ENCODE peak calls at places on chromosomes 4 and X, in eight cellular contexts. One of them, this sample, is unnamed. For H3K4me1 and H3K36me3, the result is how much of the 10 kb centered on the place peaks cover.

GRCh38 chr4:108941914-108942379 is 179.1 kb upstream of the ETNPPL start:
- DNase-seq in HCT116: no peak
- DNase-seq in stomach: no peak
- DNase-seq in aorta: no peak
- DNase-seq in mesendoderm: no peak
- DNase-seq in fibroblast of lung: no peak
- DNase-seq in tibial nerve: no peak
- DNase-seq in cardiac muscle cell: no peak
- DNase-seq in this sample: no peak

GRCh38 chr4:143337600-143338287 is 1.1 kb downstream of the GAB1 start:
- DNase-seq in HCT116: no peak
- DNase-seq in stomach: peak
- DNase-seq in aorta: peak
- DNase-seq in mesendoderm: peak
- DNase-seq in fibroblast of lung: peak
- DNase-seq in tibial nerve: peak
- DNase-seq in cardiac muscle cell: peak
- DNase-seq in this sample: peak

GRCh38 chr4:176492648-176493302 is 173.0 kb downstream of the SPCS3 start:
- DNase-seq in HCT116: no peak
- DNase-seq in stomach: no peak
- DNase-seq in aorta: no peak
- DNase-seq in mesendoderm: no peak
- DNase-seq in fibroblast of lung: peak
- DNase-seq in tibial nerve: no peak
- DNase-seq in cardiac muscle cell: peak
- DNase-seq in this sample: no peak

GRCh38 chr4:25567253-25567652 is 88.4 kb upstream of the SLC34A2 start:
- DNase-seq in HCT116: no peak
- DNase-seq in stomach: no peak
- DNase-seq in aorta: no peak
- DNase-seq in mesendoderm: peak
- DNase-seq in fibroblast of lung: no peak
- DNase-seq in tibial nerve: no peak
- DNase-seq in cardiac muscle cell: no peak
- DNase-seq in this sample: no peak

GRCh38 chr4:179278647-179279046 is 1836.4 kb upstream of the AGA start:
- DNase-seq in HCT116: no peak
- DNase-seq in stomach: no peak
- DNase-seq in aorta: no peak
- DNase-seq in mesendoderm: no peak
- DNase-seq in fibroblast of lung: no peak
- DNase-seq in tibial nerve: no peak
- DNase-seq in cardiac muscle cell: no peak
- DNase-seq in this sample: no peak

GRCh38 chrX:71998836-71999509 is 88.3 kb downstream of the NHSL2 start:
- DNase-seq in HCT116: peak
- DNase-seq in stomach: peak
- DNase-seq in aorta: no peak
- DNase-seq in mesendoderm: peak
- DNase-seq in fibroblast of lung: no peak
- DNase-seq in tibial nerve: peak
- DNase-seq in cardiac muscle cell: peak
- DNase-seq in this sample: no peak

GRCh38 chr4:27714073-27714472 is 853.4 kb downstream of the STIM2 start:
- DNase-seq in HCT116: no peak
- DNase-seq in stomach: no peak
- DNase-seq in aorta: no peak
- DNase-seq in mesendoderm: no peak
- DNase-seq in fibroblast of lung: peak
- DNase-seq in tibial nerve: no peak
- DNase-seq in cardiac muscle cell: no peak
- DNase-seq in this sample: no peak

GRCh38 chrX:7690842-7691241 is 152.1 kb upstream of the VCX start:
- DNase-seq in HCT116: no peak
- DNase-seq in stomach: no peak
- DNase-seq in aorta: no peak
- DNase-seq in mesendoderm: peak
- DNase-seq in fibroblast of lung: no peak
- DNase-seq in tibial nerve: no peak
- DNase-seq in cardiac muscle cell: no peak
- DNase-seq in this sample: no peak

GRCh38 chr4:106384878-106385277 is 16.3 kb upstream of the GIMD1 start:
- DNase-seq in HCT116: no peak
- DNase-seq in stomach: no peak
- DNase-seq in aorta: no peak
- DNase-seq in mesendoderm: no peak
- DNase-seq in fibroblast of lung: no peak
- DNase-seq in tibial nerve: no peak
- DNase-seq in cardiac muscle cell: no peak
- DNase-seq in this sample: no peak

GRCh38 chr4:182144621-182145359 is 98.4 kb upstream of the TENM3 start:
- DNase-seq in HCT116: no peak
- DNase-seq in stomach: no peak
- DNase-seq in aorta: peak
- DNase-seq in mesendoderm: peak
- DNase-seq in fibroblast of lung: no peak
- DNase-seq in tibial nerve: no peak
- DNase-seq in cardiac muscle cell: no peak
- DNase-seq in this sample: no peak

GRCh38 chr4:119823891-119824290 is 195.3 kb upstream of the PDE5A start:
- DNase-seq in HCT116: no peak
- DNase-seq in stomach: no peak
- DNase-seq in aorta: no peak
- DNase-seq in mesendoderm: no peak
- DNase-seq in fibroblast of lung: no peak
- DNase-seq in tibial nerve: no peak
- DNase-seq in cardiac muscle cell: no peak
- DNase-seq in this sample: no peak

GRCh38 chr4:120517966-120518365 is 404.6 kb downstream of the PRDM5 start:
- DNase-seq in HCT116: peak
- DNase-seq in stomach: no peak
- DNase-seq in aorta: no peak
- DNase-seq in mesendoderm: peak
- DNase-seq in fibroblast of lung: peak
- DNase-seq in tibial nerve: peak
- DNase-seq in cardiac muscle cell: peak
- DNase-seq in this sample: no peak

GRCh38 chrX:104318330-104319009 is 63.7 kb upstream of the ESX1 start:
- DNase-seq in HCT116: peak
- DNase-seq in stomach: peak
- DNase-seq in aorta: no peak
- DNase-seq in mesendoderm: peak
- DNase-seq in fibroblast of lung: peak
- DNase-seq in tibial nerve: no peak
- DNase-seq in cardiac muscle cell: peak
- DNase-seq in this sample: no peak

GRCh38 chr4:54678826-54679225 is 21.1 kb downstream of the KIT start:
- DNase-seq in HCT116: no peak
- DNase-seq in stomach: no peak
- DNase-seq in aorta: no peak
- DNase-seq in mesendoderm: no peak
- DNase-seq in fibroblast of lung: no peak
- DNase-seq in tibial nerve: no peak
- DNase-seq in cardiac muscle cell: no peak
- DNase-seq in this sample: no peak
- H3K4me1 ChIP-seq in HCT116: under half
- H3K4me1 ChIP-seq in stomach: under half
- H3K4me1 ChIP-seq in aorta: under half
- H3K4me1 ChIP-seq in mesendoderm: under half
- H3K4me1 ChIP-seq in fibroblast of lung: under half
- H3K4me1 ChIP-seq in tibial nerve: under half
- H3K4me1 ChIP-seq in cardiac muscle cell: under half
- H3K4me1 ChIP-seq in this sample: under half

GRCh38 chrX:9591496-9591895 is 126.6 kb downstream of the TBL1X start:
- DNase-seq in HCT116: no peak
- DNase-seq in stomach: no peak
- DNase-seq in aorta: no peak
- DNase-seq in mesendoderm: no peak
- DNase-seq in fibroblast of lung: no peak
- DNase-seq in tibial nerve: no peak
- DNase-seq in cardiac muscle cell: no peak
- DNase-seq in this sample: no peak

GRCh38 chrX:9596837-9597236 is 132.0 kb downstream of the TBL1X start:
- DNase-seq in HCT116: no peak
- DNase-seq in stomach: no peak
- DNase-seq in aorta: no peak
- DNase-seq in mesendoderm: no peak
- DNase-seq in fibroblast of lung: no peak
- DNase-seq in tibial nerve: no peak
- DNase-seq in cardiac muscle cell: no peak
- DNase-seq in this sample: no peak

GRCh38 chrX:9595131-9595530 is 130.3 kb downstream of the TBL1X start:
- DNase-seq in HCT116: no peak
- DNase-seq in stomach: no peak
- DNase-seq in aorta: peak
- DNase-seq in mesendoderm: peak
- DNase-seq in fibroblast of lung: peak
- DNase-seq in tibial nerve: no peak
- DNase-seq in cardiac muscle cell: peak
- DNase-seq in this sample: no peak

GRCh38 chrX:9597361-9598035 is 132.6 kb downstream of the TBL1X start:
- DNase-seq in HCT116: no peak
- DNase-seq in stomach: no peak
- DNase-seq in aorta: no peak
- DNase-seq in mesendoderm: no peak
- DNase-seq in fibroblast of lung: no peak
- DNase-seq in tibial nerve: no peak
- DNase-seq in cardiac muscle cell: no peak
- DNase-seq in this sample: no peak

DNA sequence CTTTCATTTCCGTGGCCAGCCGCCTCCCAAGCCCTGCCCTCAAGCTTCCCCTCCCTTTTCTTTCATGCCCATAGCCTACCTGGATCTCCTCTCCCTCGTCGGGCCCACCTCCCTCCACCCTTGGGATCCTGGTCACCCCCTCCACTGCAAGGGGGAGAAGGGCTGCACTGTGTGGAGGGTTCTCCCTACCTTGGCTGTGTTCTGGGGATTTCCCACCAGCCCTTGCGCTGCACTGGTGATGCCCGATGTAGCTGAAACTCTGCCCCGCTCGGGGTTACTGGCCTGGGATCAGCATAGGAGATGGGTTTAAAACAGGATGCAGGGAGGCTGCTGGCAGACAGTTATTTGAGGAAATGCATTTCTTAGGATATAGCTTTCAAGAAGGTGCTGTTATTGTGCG is 128.9 kb downstream of the TBL1X start:
- DNase-seq in HCT116: no peak
- DNase-seq in stomach: no peak
- DNase-seq in aorta: no peak
- DNase-seq in mesendoderm: no peak
- DNase-seq in fibroblast of lung: no peak
- DNase-seq in tibial nerve: no peak
- DNase-seq in cardiac muscle cell: no peak
- DNase-seq in this sample: no peak
- H3K36me3 ChIP-seq in HCT116: under half
- H3K36me3 ChIP-seq in stomach: under half
- H3K36me3 ChIP-seq in aorta: under half
- H3K36me3 ChIP-seq in mesendoderm: under half
- H3K36me3 ChIP-seq in fibroblast of lung: under half
- H3K36me3 ChIP-seq in tibial nerve: under half
- H3K36me3 ChIP-seq in cardiac muscle cell: under half
- H3K36me3 ChIP-seq in this sample: under half

GRCh38 chrX:48918303-48918643 is 551 bp downstream of the PIM2 start:
- DNase-seq in HCT116: no peak
- DNase-seq in stomach: no peak
- DNase-seq in aorta: no peak
- DNase-seq in mesendoderm: no peak
- DNase-seq in fibroblast of lung: no peak
- DNase-seq in tibial nerve: no peak
- DNase-seq in cardiac muscle cell: no peak
- DNase-seq in this sample: no peak

GRCh38 chrX:48917139-48917980 is 1.5 kb downstream of the PIM2 start:
- DNase-seq in HCT116: peak
- DNase-seq in stomach: peak
- DNase-seq in aorta: peak
- DNase-seq in mesendoderm: peak
- DNase-seq in fibroblast of lung: peak
- DNase-seq in tibial nerve: peak
- DNase-seq in cardiac muscle cell: peak
- DNase-seq in this sample: peak

GRCh38 chrX:48919360-48919821 is 567 bp upstream of the PIM2 start:
- DNase-seq in HCT116: no peak
- DNase-seq in stomach: no peak
- DNase-seq in aorta: no peak
- DNase-seq in mesendoderm: peak
- DNase-seq in fibroblast of lung: no peak
- DNase-seq in tibial nerve: no peak
- DNase-seq in cardiac muscle cell: no peak
- DNase-seq in this sample: no peak

GRCh38 chrX:48919947-48920712 is 1.3 kb upstream of the PIM2 start:
- DNase-seq in HCT116: no peak
- DNase-seq in stomach: no peak
- DNase-seq in aorta: no peak
- DNase-seq in mesendoderm: no peak
- DNase-seq in fibroblast of lung: no peak
- DNase-seq in tibial nerve: no peak
- DNase-seq in cardiac muscle cell: no peak
- DNase-seq in this sample: no peak

GRCh38 chrX:48918644-48919340 is at the start of gene PIM2:
- DNase-seq in HCT116: peak
- DNase-seq in stomach: peak
- DNase-seq in aorta: peak
- DNase-seq in mesendoderm: peak
- DNase-seq in fibroblast of lung: peak
- DNase-seq in tibial nerve: peak
- DNase-seq in cardiac muscle cell: peak
- DNase-seq in this sample: peak
- H3K4me1 ChIP-seq in HCT116: under half
- H3K4me1 ChIP-seq in stomach: under half
- H3K4me1 ChIP-seq in aorta: under half
- H3K4me1 ChIP-seq in mesendoderm: under half
- H3K4me1 ChIP-seq in fibroblast of lung: under half
- H3K4me1 ChIP-seq in tibial nerve: under half
- H3K4me1 ChIP-seq in cardiac muscle cell: under half
- H3K4me1 ChIP-seq in this sample: under half

GRCh38 chr4:3229328-3229727 is 19.6 kb upstream of the MSANTD1 start:
- DNase-seq in HCT116: no peak
- DNase-seq in stomach: no peak
- DNase-seq in aorta: peak
- DNase-seq in mesendoderm: no peak
- DNase-seq in fibroblast of lung: no peak
- DNase-seq in tibial nerve: no peak
- DNase-seq in cardiac muscle cell: no peak
- DNase-seq in this sample: no peak

GRCh38 chr4:3226944-3227343 is 22.0 kb upstream of the MSANTD1 start:
- DNase-seq in HCT116: no peak
- DNase-seq in stomach: no peak
- DNase-seq in aorta: peak
- DNase-seq in mesendoderm: no peak
- DNase-seq in fibroblast of lung: no peak
- DNase-seq in tibial nerve: no peak
- DNase-seq in cardiac muscle cell: no peak
- DNase-seq in this sample: no peak

GRCh38 chr4:3227878-3228675 is 20.9 kb upstream of the MSANTD1 start:
- DNase-seq in HCT116: no peak
- DNase-seq in stomach: no peak
- DNase-seq in aorta: peak
- DNase-seq in mesendoderm: no peak
- DNase-seq in fibroblast of lung: peak
- DNase-seq in tibial nerve: no peak
- DNase-seq in cardiac muscle cell: no peak
- DNase-seq in this sample: no peak

GRCh38 chr4:3229964-3230363 is 19.0 kb upstream of the MSANTD1 start:
- DNase-seq in HCT116: no peak
- DNase-seq in stomach: no peak
- DNase-seq in aorta: peak
- DNase-seq in mesendoderm: no peak
- DNase-seq in fibroblast of lung: no peak
- DNase-seq in tibial nerve: no peak
- DNase-seq in cardiac muscle cell: no peak
- DNase-seq in this sample: no peak

GRCh38 chr4:3228881-3229280 is 20.1 kb upstream of the MSANTD1 start:
- DNase-seq in HCT116: no peak
- DNase-seq in stomach: no peak
- DNase-seq in aorta: peak
- DNase-seq in mesendoderm: no peak
- DNase-seq in fibroblast of lung: no peak
- DNase-seq in tibial nerve: no peak
- DNase-seq in cardiac muscle cell: no peak
- DNase-seq in this sample: no peak
- H3K36me3 ChIP-seq in HCT116: under half
- H3K36me3 ChIP-seq in stomach: half or more
- H3K36me3 ChIP-seq in aorta: under half
- H3K36me3 ChIP-seq in mesendoderm: under half
- H3K36me3 ChIP-seq in fibroblast of lung: under half
- H3K36me3 ChIP-seq in tibial nerve: under half
- H3K36me3 ChIP-seq in cardiac muscle cell: under half
- H3K36me3 ChIP-seq in this sample: half or more

This sample was measured in left ventricle myocardium inferior.